ENCODE peak calls at places on chromosome 6, in seven cellular contexts. D is A549, K is sigmoid colon, B is right atrium auricular region, L is PC-3, W is cardiac fibroblast, E is fibroblast of lung. R is an unnamed sample.

GRCh38 chr6:90083891-90084290 is 189.6 kb downstream of the GJA10 start:
- DNase-seq in D (no peak), K (no peak), B (no peak), L (no peak), W (no peak), E (no peak), R (no peak)

GRCh38 chr6:71706523-71706922 is 179.8 kb upstream of the RIMS1 start:
- DNase-seq in D (no peak), K (no peak), B (no peak), L (no peak), W (no peak), E (no peak), R (no peak)

GRCh38 chr6:118326712-118327111 is 221.4 kb upstream of the PLN start:
- DNase-seq in D (no peak), K (no peak), B (no peak), L (no peak), W (no peak), E (no peak), R (no peak)

GRCh38 chr6:45684476-45684875 is 306.7 kb upstream of the SUPT3H start:
- DNase-seq in D (no peak), K (no peak), B (no peak), L (no peak), W (no peak), E (no peak), R (no peak)

GRCh38 chr6:157726892-157727628 is 96.0 kb upstream of the SNX9 start:
- DNase-seq in D (no peak), K (peak; percentile 88), B (peak; percentile 70), L (no peak), W (peak; percentile 42), E (no peak), R (no peak)

GRCh38 chr6:72032056-72032455 is 145.7 kb downstream of the RIMS1 start:
- DNase-seq in D (no peak), K (no peak), B (no peak), L (peak; percentile 3), W (no peak), E (no peak), R (peak; percentile 87)

GRCh38 chr6:54285595-54285994 is 22.6 kb upstream of the TINAG start:
- DNase-seq in D (no peak), K (no peak), B (no peak), L (no peak), W (no peak), E (no peak), R (no peak)

GRCh38 chr6:21935561-21936028 is 342.0 kb downstream of the SOX4 start:
- DNase-seq in D (no peak), K (no peak), B (no peak), L (peak; percentile 69), W (peak; percentile 63), E (peak; percentile 60), R (peak; percentile 61)

GRCh38 chr6:37717836-37718251 is 20.2 kb upstream of the MDGA1 start:
- DNase-seq in D (no peak), K (no peak), B (no peak), L (peak; percentile 68), W (peak; percentile 45), E (peak; percentile 82), R (peak; percentile 50)

GRCh38 chr6:29797966-29798365 is 29.7 kb upstream of the HLA-G start:
- DNase-seq in D (no peak), K (no peak), B (no peak), L (no peak), W (no peak), E (no peak), R (no peak)

GRCh38 chr6:134016558-134016814 is 35.9 kb downstream of the SLC2A12 start:
- DNase-seq in D (no peak), K (no peak), B (no peak), L (no peak), W (no peak), E (no peak), R (no peak)

GRCh38 chr6:18352001-18352400 is 35.1 kb upstream of the RNF144B start:
- DNase-seq in D (no peak), K (no peak), B (no peak), L (no peak), W (no peak), E (no peak), R (no peak)

GRCh38 chr6:33801611-33802010 is 2.2 kb downstream of the MLN start:
- DNase-seq in D (no peak), K (no peak), B (no peak), L (no peak), W (no peak), E (no peak), R (no peak)

GRCh38 chr6:160344281-160344680 is 3.9 kb upstream of the SLC22A3 start:
- DNase-seq in D (no peak), K (no peak), B (no peak), L (peak; percentile 6), W (no peak), E (no peak), R (peak; percentile 66)

GRCh38 chr6:24355422-24355821 is 2.4 kb downstream of the DCDC2 start:
- DNase-seq in D (no peak), K (no peak), B (no peak), L (no peak), W (no peak), E (no peak), R (peak; percentile 33)

GRCh38 chr6:146312606-146313005 is 231.0 kb upstream of the RAB32 start:
- DNase-seq in D (no peak), K (no peak), B (no peak), L (no peak), W (no peak), E (no peak), R (peak; percentile 78)

GRCh38 chr6:138176652-138177232 is 15.0 kb downstream of the ARFGEF3 start:
- DNase-seq in D (no peak), K (no peak), B (no peak), L (no peak), W (no peak), E (no peak), R (no peak)

GRCh38 chr6:135182993-135183531 is 2.0 kb downstream of the MYB start:
- DNase-seq in D (no peak), K (no peak), B (no peak), L (peak; percentile 39), W (no peak), E (no peak), R (peak; percentile 25)

GRCh38 chr6:34324738-34325444 is 67.6 kb downstream of the NUDT3 start:
- DNase-seq in D (no peak), K (peak; percentile 73), B (no peak), L (no peak), W (peak; percentile 79), E (peak; percentile 78), R (peak; percentile 67)

GRCh38 chr6:127902933-127903332 is 2.1 kb upstream of the THEMIS start:
- DNase-seq in D (no peak), K (no peak), B (no peak), L (no peak), W (no peak), E (no peak), R (no peak)

GRCh38 chr6:127904160-127904559 is 3.3 kb upstream of the THEMIS start:
- DNase-seq in D (no peak), K (no peak), B (no peak), L (no peak), W (no peak), E (no peak), R (no peak)

GRCh38 chr6:127907960-127908640 is 7.2 kb upstream of the THEMIS start:
- DNase-seq in D (no peak), K (no peak), B (no peak), L (no peak), W (no peak), E (no peak), R (no peak)
- H3K4me3 ChIP-seq in D (no peak overlapping the region), K (no peak overlapping the region), B (no peak overlapping the region), L (no peak overlapping the region), W (no peak overlapping the region), E (no peak overlapping the region), R (no peak overlapping the region)

DNA sequence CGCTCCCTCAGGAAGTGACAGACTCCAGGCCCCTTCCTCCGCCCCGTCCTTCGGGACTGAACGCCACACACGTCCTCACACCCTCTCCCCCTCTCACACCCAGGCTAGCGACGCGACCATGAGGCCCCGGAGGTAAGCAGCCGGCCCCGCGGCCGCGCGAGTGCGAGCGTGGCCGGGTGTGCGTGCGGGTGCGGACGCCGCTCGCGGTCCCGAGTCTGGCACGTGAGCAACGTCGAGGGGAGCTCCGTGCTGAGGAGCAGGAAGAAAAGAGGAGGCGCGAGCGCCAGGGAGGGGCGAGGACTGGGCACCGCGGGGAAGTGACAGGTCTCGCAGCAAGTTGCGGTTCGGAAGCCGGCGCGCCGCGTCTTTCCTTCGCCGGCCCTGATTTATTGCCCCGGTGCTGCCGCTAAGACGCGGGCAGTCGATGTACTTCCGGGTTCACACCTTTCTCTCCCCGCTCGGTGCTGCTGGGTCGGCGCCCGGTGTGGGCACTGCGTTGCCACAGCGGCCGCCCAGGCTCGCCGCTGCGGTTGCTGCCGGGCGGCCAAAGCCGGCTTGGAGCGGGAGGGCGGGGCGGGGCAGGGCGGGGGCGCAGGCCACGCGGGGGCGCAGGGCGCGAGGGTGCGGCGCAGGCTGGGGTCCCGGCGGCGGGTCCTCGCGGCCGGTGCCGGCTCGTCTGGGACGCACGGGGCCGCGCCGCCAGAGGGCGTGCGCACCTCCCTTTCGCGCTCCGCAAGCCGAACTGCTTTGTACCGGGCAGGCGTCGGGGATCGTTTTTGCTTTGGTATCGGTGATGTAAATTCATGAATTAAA is 15.8 kb upstream of the LIN28B start:
- DNase-seq in D (no peak), K (no peak), B (no peak), L (peak; percentile 16), W (peak; percentile 45), E (peak; percentile 44), R (peak; percentile 53)
- TF ChIP-seq CTCF in D (no peak), K (peak; percentile 31), B (peak; percentile 24), L (peak; percentile 47), W (peak; percentile 51), E (peak; percentile 49), R (peak; percentile 47)

DNA sequence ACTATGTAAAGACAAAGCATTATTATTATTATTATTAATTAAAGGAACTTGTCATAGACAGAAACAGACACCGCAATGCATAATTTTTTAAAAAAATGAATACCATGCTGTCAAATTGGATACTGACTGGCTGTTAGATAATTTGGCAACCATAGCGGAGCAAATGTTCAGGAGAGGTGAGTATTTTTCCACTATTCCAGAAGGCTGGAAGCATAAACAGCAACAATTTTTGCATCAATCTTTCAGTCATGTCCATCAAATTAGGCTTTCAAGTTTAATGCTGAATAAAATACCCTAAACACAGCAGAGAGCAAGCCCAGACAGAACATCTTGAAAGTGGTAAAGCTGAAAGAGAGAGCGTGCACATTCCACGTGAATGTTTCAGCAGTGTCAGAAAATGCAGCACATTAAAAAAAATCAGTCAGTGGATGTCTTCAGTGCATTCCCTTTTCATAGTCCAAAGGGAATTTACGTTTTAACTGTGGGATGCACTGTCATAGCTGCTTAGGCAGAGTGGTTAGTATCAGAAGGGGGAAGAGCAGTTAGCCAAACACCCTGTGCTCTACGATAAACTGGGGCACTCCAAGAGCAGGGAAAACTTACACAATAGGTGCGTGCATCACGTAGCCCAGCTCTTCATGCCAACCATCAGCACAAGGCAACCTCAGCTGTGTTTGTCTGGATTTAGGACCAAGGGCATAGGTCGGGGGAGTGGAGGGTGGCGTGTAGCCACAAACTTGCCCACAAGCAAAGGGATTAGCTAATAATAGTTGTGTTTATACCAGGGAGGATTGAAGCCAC is 116.2 kb upstream of the STMND1 start:
- DNase-seq in D (no peak), K (peak; percentile 70), B (no peak), L (no peak), W (peak; percentile 60), E (peak; percentile 86), R (peak; percentile 79)
- H3K4me3 ChIP-seq in D (no peak overlapping the region), K (no peak overlapping the region), B (no peak overlapping the region), L (no peak overlapping the region), W (no peak overlapping the region), E (peak overlapping the region; percentile 11), R (no peak overlapping the region)

DNA sequence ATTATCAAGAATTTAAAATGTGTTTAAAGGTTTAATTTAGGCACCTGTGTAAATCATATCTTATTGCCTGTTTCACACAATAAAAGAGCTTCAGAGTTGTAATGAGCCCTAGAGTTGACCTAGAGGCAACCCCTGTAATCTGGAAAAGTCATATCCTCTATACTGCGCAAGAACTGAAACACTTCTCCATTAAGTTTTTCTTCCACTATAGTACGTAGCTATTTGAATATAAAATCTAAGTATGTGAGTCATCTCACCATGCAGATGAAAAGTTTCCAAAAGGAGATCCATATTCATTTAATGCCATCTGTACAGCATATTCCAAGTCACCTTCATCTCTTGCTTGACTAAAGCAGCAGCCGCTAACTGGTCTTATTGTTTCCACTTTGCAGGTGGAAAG is 26.0 kb upstream of the TAAR1 start:
- DNase-seq in D (no peak), K (no peak), B (no peak), L (no peak), W (no peak), E (no peak), R (no peak)
- TF ChIP-seq CTCF in D (no peak), K (no peak), B (no peak), L (no peak), W (no peak), E (no peak), R (no peak)